ENCODE peak calls at places on chromosomes 7 and 10, in six cellular contexts. W is epithelial cell of esophagus, D is sigmoid colon, N is GM12864, K is A549, P is astrocyte. S is an unnamed sample.

GRCh38 chr7:151109094-151110048 is 23.1 kb downstream of the AGAP3 start:
- DNase-seq in W (no peak), D (peak; percentile 84), N (no peak), K (no peak), P (no peak), S (no peak)

GRCh38 chr7:5139998-5140397 is 50.0 kb upstream of the WIPI2 start:
- DNase-seq in W (no peak), D (no peak), N (no peak), K (peak; percentile 47), P (no peak), S (peak; percentile 6)

GRCh38 chr10:35214607-35215020 is 88.0 kb downstream of the CREM start:
- DNase-seq in W (no peak), D (no peak), N (no peak), K (no peak), P (no peak), S (no peak)

GRCh38 chr10:28841625-28842024 is 164.3 kb downstream of the BAMBI start:
- DNase-seq in W (no peak), D (no peak), N (no peak), K (peak; percentile 13), P (peak; percentile 82), S (no peak)

GRCh38 chr10:26881600-26882331 is 21.0 kb upstream of the ABI1 start:
- DNase-seq in W (peak; percentile 78), D (no peak), N (no peak), K (peak; percentile 77), P (peak; percentile 47), S (peak; percentile 45)

GRCh38 chr10:92238586-92239098 is 52.2 kb downstream of the CPEB3 start:
- DNase-seq in W (peak; percentile 97), D (peak; percentile 82), N (no peak), K (peak; percentile 9), P (peak; percentile 72), S (peak; percentile 67)

GRCh38 chr10:34254596-34254995 is 560.5 kb downstream of the PARD3 start:
- DNase-seq in W (peak; percentile 86), D (no peak), N (no peak), K (peak; percentile 89), P (peak; percentile 75), S (peak; percentile 46)

GRCh38 chr10:44262551-44263251 is 122.2 kb downstream of the CXCL12 start:
- DNase-seq in W (no peak), D (no peak), N (no peak), K (no peak), P (no peak), S (no peak)

GRCh38 chr7:104272767-104273384 is 55.5 kb upstream of the LHFPL3 start:
- DNase-seq in W (peak; percentile 62), D (no peak), N (no peak), K (peak; percentile 41), P (peak; percentile 12), S (peak; percentile 8)
- TF ChIP-seq CTCF in W (peak; percentile 76), D (peak; percentile 35), N (peak; percentile 54), K (peak; percentile 36), P (peak; percentile 64), S (peak; percentile 52)

GRCh38 chr7:31052841-31053601 is 913 bp downstream of the ADCYAP1R1 start:
- DNase-seq in W (no peak), D (no peak), N (no peak), K (no peak), P (no peak), S (no peak)
- H3K4me3 ChIP-seq in W (no peak overlapping the region), D (peak overlapping the region; percentile 52), N (no peak overlapping the region), K (peak overlapping the region; percentile 49), P (no peak overlapping the region), S (no peak overlapping the region)

GRCh38 chr10:490256-490655 is 199.2 kb downstream of the DIP2C start:
- DNase-seq in W (no peak), D (peak; percentile 96), N (no peak), K (no peak), P (no peak), S (no peak)

GRCh38 chr10:489335-489734 is 200.1 kb downstream of the DIP2C start:
- DNase-seq in W (no peak), D (no peak), N (no peak), K (no peak), P (no peak), S (no peak)

GRCh38 chr10:486668-487067 is 202.8 kb downstream of the DIP2C start:
- DNase-seq in W (no peak), D (no peak), N (no peak), K (no peak), P (no peak), S (no peak)

GRCh38 chr10:488933-489215 is 200.6 kb downstream of the DIP2C start:
- DNase-seq in W (no peak), D (no peak), N (no peak), K (no peak), P (no peak), S (no peak)

GRCh38 chr10:488081-488932 is 201.2 kb downstream of the DIP2C start:
- DNase-seq in W (no peak), D (no peak), N (no peak), K (no peak), P (no peak), S (no peak)
- TF ChIP-seq CTCF in W (no peak), D (no peak), N (no peak), K (no peak), P (no peak), S (no peak)

DNA sequence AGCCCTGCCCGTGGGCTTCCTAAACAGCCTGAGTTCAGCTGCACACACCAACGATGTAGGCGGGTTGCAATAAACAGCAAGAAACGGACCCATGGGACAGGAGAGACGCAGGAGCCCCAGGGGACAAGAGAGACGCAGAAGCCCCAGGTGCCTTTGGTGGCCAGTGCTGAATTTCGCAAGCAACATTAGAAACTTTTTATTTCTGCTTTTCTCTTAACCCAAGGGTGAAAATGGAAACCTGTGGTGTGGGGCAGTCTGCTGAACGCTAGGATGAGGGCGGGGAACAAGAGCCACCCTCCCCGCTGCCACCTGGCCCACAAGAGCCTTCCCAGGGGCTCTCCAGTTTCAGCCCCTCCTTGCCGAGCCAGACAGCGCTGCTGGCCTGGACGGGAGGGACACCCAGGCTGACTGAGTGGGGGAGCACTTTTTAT is 20.0 kb upstream of the GPR146 start:
- DNase-seq in W (no peak), D (no peak), N (peak; percentile 86), K (no peak), P (no peak), S (no peak)
- H3K4me3 ChIP-seq in W (no peak overlapping the region), D (no peak overlapping the region), N (peak overlapping the region; percentile 88), K (no peak overlapping the region), P (no peak overlapping the region), S (no peak overlapping the region)

GRCh38 chr10:70052462-70053211 is at the start of gene MACROH2A2:
- DNase-seq in W (peak; percentile 73), D (peak; percentile 79), N (no peak), K (peak; percentile 82), P (peak; percentile 76), S (peak; percentile 78)
- TF ChIP-seq CTCF in W (peak; percentile 49), D (peak; percentile 25), N (no peak), K (peak; percentile 38), P (no peak), S (peak; percentile 40)

S was measured in foreskin fibroblast.